ENCODE peak calls at places on chromosomes 16 and 17, in four cellular contexts. W is GM12878, H is H1, I is HepG2. M is an unnamed sample.

GRCh38 chr17:32297424-32297823 is 31.8 kb downstream of the RHBDL3 start:
- DNase-seq in W (no peak), H (no peak), I (no peak), M (no peak)

GRCh38 chr16:12067714-12068401 is 91.3 kb downstream of the SNX29 start:
- DNase-seq in H (peak; percentile 72), I (peak; percentile 84), W (no peak), M (peak; percentile 66)

GRCh38 chr16:81598083-81598482 is 153.5 kb downstream of the CMIP start:
- DNase-seq in W (no peak), I (no peak), H (no peak), M (no peak)

GRCh38 chr16:21101631-21102420 is 48.8 kb downstream of the DNAH3 start:
- DNase-seq in W (no peak), I (peak; percentile 43), H (no peak), M (no peak)

GRCh38 chr17:64736804-64737492 is 74.8 kb upstream of the SMURF2 start:
- DNase-seq in W (no peak), H (peak; percentile 55), I (peak; percentile 51), M (no peak)

GRCh38 chr16:2008009-2008526 is 1.6 kb downstream of the ZNF598 start:
- DNase-seq in W (no peak), H (no peak), I (no peak), M (no peak)

GRCh38 chr17:75808549-75808904 is 23.9 kb downstream of the UNK start:
- DNase-seq in I (no peak), H (no peak), W (no peak), M (no peak)

GRCh38 chr17:44095647-44096496 is 25.3 kb downstream of the G6PC3 start:
- DNase-seq in W (no peak), H (peak; percentile 86), I (peak; percentile 94), M (peak; percentile 88)

GRCh38 chr17:41518789-41519449 is at the start of gene KRT15:
- DNase-seq in I (no peak), W (no peak), H (no peak), M (no peak)

GRCh38 chr17:28344435-28344901 is 8.9 kb downstream of the TNFAIP1 start:
- DNase-seq in H (no peak), W (no peak), I (no peak), M (no peak)

GRCh38 chr17:66548158-66548557 is 245.7 kb downstream of the PRKCA start:
- DNase-seq in H (no peak), W (no peak), I (peak; percentile 23), M (no peak)

GRCh38 chr17:46832945-46833839 is 14.7 kb upstream of the WNT3 start:
- DNase-seq in W (no peak), I (peak; percentile 57), H (no peak), M (no peak)

GRCh38 chr16:22380529-22380928 is 6.1 kb upstream of the CDR2 start:
- DNase-seq in H (no peak), I (no peak), W (no peak), M (no peak)

GRCh38 chr16:23877107-23878070 is 41.6 kb downstream of the PRKCB start:
- DNase-seq in W (no peak), H (no peak), I (no peak), M (no peak)

GRCh38 chr16:2535644-2536021 is 2.2 kb upstream of the PDPK1 start:
- DNase-seq in W (no peak), H (no peak), I (no peak), M (no peak)

GRCh38 chr17:58974354-58974753 is 132.3 kb downstream of the TRIM37 start:
- DNase-seq in I (no peak), W (no peak), H (no peak), M (no peak)

GRCh38 chr16:67718668-67719047 is 458 bp downstream of the GFOD2 start:
- DNase-seq in I (no peak), W (no peak), H (no peak), M (no peak)

GRCh38 chr17:82937411-82938371 is 97.9 kb upstream of the ZNF750 start:
- DNase-seq in H (no peak), W (no peak), I (no peak), M (no peak)

DNA sequence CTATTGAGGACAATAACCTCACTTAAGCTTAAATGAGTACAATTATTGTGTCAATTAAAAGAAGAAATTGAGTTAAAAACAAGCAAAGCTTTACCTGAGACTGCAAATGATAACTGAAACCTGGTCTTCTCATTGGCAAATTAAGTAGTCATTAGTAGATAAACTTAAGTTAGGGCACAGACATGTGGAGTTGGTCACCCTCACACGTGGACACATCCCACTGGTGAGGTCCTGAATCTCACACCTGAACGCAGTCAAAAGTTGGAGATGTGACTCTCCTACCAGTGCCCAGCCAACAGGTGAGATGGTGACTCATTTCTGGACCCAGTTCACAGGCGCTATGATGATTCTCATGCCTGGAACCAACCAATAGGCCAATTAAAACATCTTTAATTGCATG is 311.6 kb downstream of the FOXL1 start:
- DNase-seq in I (no peak), H (no peak), W (no peak), M (no peak)
- TF ChIP-seq SUZ12 in I (no peak), H (no peak), W (no peak), M (no peak)

DNA sequence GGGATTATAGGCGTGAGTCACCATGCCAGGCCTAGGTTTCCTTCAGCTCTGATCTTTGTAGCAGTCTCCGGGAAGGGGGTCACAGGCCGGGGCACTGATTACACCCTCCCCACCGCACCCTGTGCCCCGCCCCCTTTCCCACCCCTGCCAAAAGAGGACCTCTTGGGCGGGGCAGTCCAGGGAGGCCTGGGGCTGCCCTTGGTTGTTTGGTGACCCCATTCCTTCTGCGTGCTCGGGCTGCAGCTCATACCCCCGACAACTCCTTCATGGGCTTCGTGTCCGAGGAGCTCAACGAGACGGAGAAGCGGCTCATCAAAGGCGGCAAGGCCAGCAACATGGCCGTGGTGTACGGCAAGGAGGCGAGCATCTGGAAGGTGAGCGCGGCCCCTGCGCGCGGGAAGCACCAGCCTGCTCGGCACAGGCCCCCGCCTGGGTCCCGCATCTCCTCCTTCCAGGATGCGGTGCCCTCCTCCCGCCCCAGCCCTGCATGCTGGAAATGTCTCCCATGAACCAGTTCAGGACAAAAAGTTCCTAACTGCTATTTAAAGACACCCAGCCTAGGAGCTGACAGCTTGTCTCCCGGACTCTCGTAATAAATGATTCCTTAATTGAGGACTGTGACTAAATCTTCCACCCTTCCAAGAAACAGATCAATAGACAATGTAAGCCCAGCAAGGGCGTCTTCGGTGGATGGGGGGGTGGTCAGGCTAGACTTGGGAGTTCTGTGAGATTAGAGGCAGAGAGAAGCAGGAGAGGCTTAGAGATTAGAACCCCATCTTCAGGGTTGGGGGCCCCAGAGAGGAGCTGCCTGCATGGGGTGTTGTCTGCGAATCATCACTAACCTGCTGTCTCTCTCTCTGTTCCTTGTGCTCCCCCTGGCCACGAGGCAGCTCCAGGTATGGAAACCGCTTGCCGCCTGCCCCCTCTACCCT is 64.5 kb downstream of the MGAT5B start:
- DNase-seq in H (no peak), I (no peak), W (no peak), M (no peak)
- TF ChIP-seq YY1 in H (no peak), I (no peak), W (no peak), M (no peak)

DNA sequence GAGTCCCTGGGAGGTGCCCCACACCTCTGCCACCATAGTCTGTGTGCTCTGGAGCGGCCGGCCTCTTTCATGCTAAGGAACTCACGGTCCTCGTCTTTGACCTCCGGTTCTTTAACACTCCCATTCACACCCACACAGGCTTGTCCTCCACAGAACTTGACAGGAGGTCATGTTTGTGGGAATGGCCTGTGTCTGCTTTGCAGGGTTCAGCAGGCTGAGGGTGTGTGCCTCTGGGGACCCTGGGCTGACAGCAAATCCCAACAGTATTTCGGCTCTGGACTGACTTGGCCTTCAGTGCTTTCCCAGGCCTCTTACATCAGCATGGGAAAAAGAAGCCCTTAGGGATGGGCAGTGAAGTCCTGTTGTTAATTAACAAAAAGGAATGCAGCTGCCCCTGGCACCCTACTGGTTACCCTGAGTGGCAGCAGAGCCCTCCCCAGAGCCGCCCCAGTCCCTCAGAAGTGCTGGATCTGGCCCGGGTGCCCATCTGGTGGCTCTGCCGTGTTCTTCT is 35.4 kb upstream of the ADORA2B start:
- DNase-seq in W (no peak), I (peak; percentile 21), H (no peak), M (no peak)
- TF ChIP-seq SUZ12 in W (no peak), I (no peak), H (no peak), M (no peak)

GRCh38 chr17:81285894-81286293 is 9.2 kb downstream of the SLC38A10 start:
- DNase-seq in I (no peak), W (no peak), H (no peak), M (no peak)

GRCh38 chr17:81282876-81283275 is 12.2 kb downstream of the SLC38A10 start:
- DNase-seq in H (no peak), W (no peak), I (no peak), M (no peak)

GRCh38 chr17:81286491-81287145 is 8.5 kb downstream of the SLC38A10 start:
- DNase-seq in W (no peak), I (no peak), H (no peak), M (no peak)

GRCh38 chr17:81287155-81287554 is 8.0 kb downstream of the SLC38A10 start:
- DNase-seq in W (no peak), I (no peak), H (no peak), M (no peak)

GRCh38 chr17:81285179-81285878 is 9.8 kb downstream of the SLC38A10 start:
- DNase-seq in I (no peak), W (no peak), H (no peak), M (no peak)
- TF ChIP-seq YY1 in I (no peak), W (peak; percentile 88), H (no peak), M (no peak)

GRCh38 chr16:17258848-17259713 is 211.7 kb downstream of the XYLT1 start:
- DNase-seq in W (peak; percentile 79), I (no peak), H (no peak), M (no peak)
- TF ChIP-seq SUZ12 in W (no peak), I (no peak), H (no peak), M (no peak)

GRCh38 chr17:1022278-1023024 is 25.5 kb downstream of the TIMM22 start:
- DNase-seq in W (no peak), I (no peak), H (no peak), M (no peak)
- TF ChIP-seq YY1 in W (no peak), I (no peak), H (no peak), M (no peak)

GRCh38 chr16:75497558-75497957 is 2.3 kb upstream of the CHST6 start:
- DNase-seq in W (no peak), H (no peak), I (no peak), M (no peak)

GRCh38 chr16:75491876-75492275 is 3.4 kb downstream of the CHST6 start:
- DNase-seq in I (no peak), H (no peak), W (no peak), M (no peak)

GRCh38 chr16:75494184-75494583 is 1.1 kb downstream of the CHST6 start:
- DNase-seq in H (no peak), W (no peak), I (no peak), M (no peak)

GRCh38 chr16:75496546-75496945 is 1.3 kb upstream of the CHST6 start:
- DNase-seq in I (no peak), W (no peak), H (no peak), M (no peak)

GRCh38 chr16:75494696-75495601 is at the start of gene CHST6:
- DNase-seq in W (no peak), I (peak; percentile 52), H (peak; percentile 91), M (no peak)
- TF ChIP-seq SUZ12 in W (no peak), I (no peak), H (peak; percentile 42), M (no peak)